ENCODE peak calls at places on chromosomes 12 and 14, in four cellular contexts. Y is fibroblast of mammary gland, Z is mucosa of descending colon, W is DND-41. X is an unnamed sample.

GRCh38 chr14:53183071-53183470 is 29.9 kb upstream of the DDHD1 start:
- DNase-seq in W (no peak), Y (no peak), Z (no peak), X (no peak)

GRCh38 chr14:97179573-97179972 is 382.4 kb downstream of the VRK1 start:
- DNase-seq in W (peak; percentile 28), Z (no peak), Y (peak; percentile 31), X (peak; percentile 21)

GRCh38 chr12:106108187-106108816 is 30.5 kb downstream of the NUAK1 start:
- DNase-seq in Y (no peak), Z (peak; percentile 40), W (no peak), X (peak; percentile 36)

GRCh38 chr14:60862283-60862682 is 118.6 kb downstream of the TRMT5 start:
- DNase-seq in Y (peak; percentile 43), W (no peak), Z (peak; percentile 52), X (peak; percentile 11)

GRCh38 chr14:36661506-36662257 is at the start of gene PAX9:
- DNase-seq in W (peak; percentile 20), Z (peak; percentile 93), Y (peak; percentile 66), X (peak; percentile 96)

GRCh38 chr14:96149131-96149530 is 55.5 kb upstream of the BDKRB2 start:
- DNase-seq in Z (no peak), Y (peak; percentile 45), W (no peak), X (no peak)

GRCh38 chr12:27177716-27178115 is 66.4 kb upstream of the STK38L start:
- DNase-seq in W (no peak), Z (no peak), Y (peak; percentile 85), X (peak; percentile 46)

GRCh38 chr14:52703225-52703624 is 3.8 kb upstream of the PSMC6 start:
- DNase-seq in Z (no peak), W (no peak), Y (peak; percentile 98), X (peak; percentile 99)

GRCh38 chr14:50804181-50804721 is 26.7 kb downstream of the NIN start:
- DNase-seq in W (no peak), Y (peak; percentile 78), Z (no peak), X (no peak)

GRCh38 chr12:112551681-112552080 is 132.9 kb downstream of the PTPN11 start:
- DNase-seq in W (no peak), Z (no peak), Y (no peak), X (no peak)

GRCh38 chr12:131894313-131894860 is at the start of gene ULK1:
- DNase-seq in Y (peak; percentile 76), W (peak; percentile 94), Z (peak; percentile 97), X (peak; percentile 86)

GRCh38 chr14:37988472-37988871 is 219.2 kb upstream of the SSTR1 start:
- DNase-seq in W (peak; percentile 18), Z (no peak), Y (peak; percentile 16), X (no peak)

GRCh38 chr14:50363734-50364113 is 33.0 kb downstream of the CDKL1 start:
- DNase-seq in W (peak; percentile 88), Y (peak; percentile 28), Z (no peak), X (no peak)

GRCh38 chr12:114476159-114476558 is 70.2 kb upstream of the TBX5 start:
- DNase-seq in Y (peak; percentile 62), Z (no peak), W (no peak), X (peak; percentile 36)

GRCh38 chr12:116143883-116144266 is 133.6 kb downstream of the MED13L start:
- DNase-seq in W (no peak), Z (no peak), Y (peak; percentile 62), X (no peak)

GRCh38 chr14:71243697-71244096 is 336.4 kb downstream of the PCNX1 start:
- DNase-seq in Y (peak; percentile 61), W (no peak), Z (no peak), X (no peak)

GRCh38 chr12:93441111-93441616 is 583 bp downstream of the UBE2N start:
- DNase-seq in Y (no peak), W (peak; percentile 50), Z (peak; percentile 73), X (peak; percentile 30)

GRCh38 chr12:12511021-12511783 is 51.5 kb downstream of the DUSP16 start:
- DNase-seq in Y (no peak), W (no peak), Z (no peak), X (peak; percentile 3)

GRCh38 chr14:84343637-84344036 is 1186.3 kb upstream of the FLRT2 start:
- DNase-seq in W (no peak), Y (peak; percentile 33), Z (no peak), X (no peak)

GRCh38 chr12:56677680-56678079 is 10.4 kb downstream of the PTGES3 start:
- DNase-seq in Y (no peak), Z (no peak), W (peak; percentile 1), X (no peak)

GRCh38 chr12:72072613-72073212 is 134.1 kb downstream of the TPH2 start:
- DNase-seq in Y (no peak), Z (no peak), W (no peak), X (peak; percentile 6)

GRCh38 chr12:93022603-93023340 is 93.7 kb upstream of the EEA1 start:
- DNase-seq in Y (peak; percentile 59), Z (no peak), W (no peak), X (no peak)

GRCh38 chr12:80877706-80878384 is 59.9 kb downstream of the LIN7A start:
- DNase-seq in Y (peak; percentile 45), Z (no peak), W (no peak), X (no peak)

GRCh38 chr14:100221419-100222218 is 17.3 kb upstream of the YY1 start:
- DNase-seq in W (peak; percentile 84), Y (peak; percentile 55), Z (peak; percentile 70), X (peak; percentile 35)

GRCh38 chr14:36726128-36726527 is 64.5 kb downstream of the PAX9 start:
- DNase-seq in Z (no peak), W (peak; percentile 67), Y (no peak), X (no peak)

GRCh38 chr12:13347241-13348043 is 150.9 kb downstream of the EMP1 start:
- DNase-seq in Y (peak; percentile 99), Z (no peak), W (no peak), X (peak; percentile 72)

GRCh38 chr12:70609203-70609602 is 28.0 kb downstream of the PTPRB start:
- DNase-seq in Y (no peak), Z (peak; percentile 26), W (no peak), X (no peak)

DNA sequence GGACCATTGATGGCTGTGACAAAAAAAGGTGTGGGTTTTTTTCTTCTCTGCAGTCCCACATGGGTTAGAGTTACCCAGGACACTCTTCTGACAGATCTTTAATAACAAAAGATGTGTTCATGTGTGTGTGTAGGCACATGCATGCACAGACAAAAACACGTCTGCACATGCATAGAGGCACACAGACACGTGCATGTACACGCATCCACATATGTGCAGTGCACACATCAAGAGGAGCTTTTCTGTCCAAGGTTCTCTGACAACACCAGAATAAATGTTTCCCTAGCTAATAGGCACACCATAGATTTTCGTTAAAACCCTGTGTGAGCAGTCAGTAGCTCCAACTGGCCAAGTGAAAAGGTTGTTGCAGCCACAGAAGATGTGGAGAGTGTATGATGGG is 2.8 kb upstream of the MYL2 start:
- DNase-seq in W (no peak), Z (no peak), Y (no peak), X (no peak)
- TF ChIP-seq CTCF in W (no peak), Z (no peak), Y (no peak), X (no peak)

DNA sequence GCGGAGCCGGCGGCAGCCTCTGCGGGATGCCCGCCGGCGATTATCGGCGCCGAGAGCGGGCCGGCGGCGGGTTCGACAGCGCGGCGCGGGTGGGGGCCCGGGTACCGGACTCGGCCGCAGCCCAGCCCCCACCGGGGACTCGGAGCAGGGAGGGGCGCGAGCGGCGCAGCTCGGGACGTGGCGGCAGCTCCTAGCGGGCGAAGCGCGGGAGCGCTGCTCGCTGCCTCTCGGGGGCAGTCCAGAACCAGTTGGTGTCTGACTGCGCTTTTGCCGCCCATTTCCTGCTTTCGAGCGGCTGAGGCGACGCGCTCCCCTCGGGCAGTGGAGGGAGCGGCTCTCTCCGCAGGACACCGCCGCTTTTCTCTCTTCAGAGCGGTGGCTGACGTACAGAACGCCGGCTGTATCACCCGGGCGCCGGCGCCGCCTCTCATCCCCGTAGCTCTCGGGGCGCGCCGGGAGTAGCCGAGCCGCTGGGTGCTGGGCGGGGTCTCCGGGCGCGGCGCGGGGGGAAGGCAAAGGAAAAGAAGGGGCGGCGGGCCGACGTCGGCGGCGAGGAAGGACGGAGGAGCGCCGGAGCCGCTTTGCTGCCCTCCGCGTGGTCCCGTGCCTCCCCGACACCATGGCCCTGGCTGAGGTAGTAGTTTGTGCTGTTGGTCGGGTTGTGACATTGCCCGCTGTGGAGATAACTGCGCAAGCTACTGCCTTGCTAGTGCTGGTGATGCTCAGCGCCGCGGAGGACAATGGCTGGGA is 136.6 kb downstream of the MON2 start:
- DNase-seq in W (peak; percentile 80), Y (peak; percentile 85), Z (peak; percentile 89), X (peak; percentile 87)
- TF ChIP-seq CTCF in W (peak; percentile 56), Y (no peak), Z (peak; percentile 36), X (peak; percentile 20)

GRCh38 chr14:65834051-65834450 is 421.5 kb downstream of the FUT8 start:
- DNase-seq in Y (no peak), Z (no peak), W (no peak), X (no peak)

GRCh38 chr14:65833256-65833880 is 420.8 kb downstream of the FUT8 start:
- DNase-seq in Y (peak; percentile 8), Z (no peak), W (no peak), X (no peak)

GRCh38 chr14:65835501-65835900 is 423.0 kb downstream of the FUT8 start:
- DNase-seq in Y (no peak), Z (no peak), W (no peak), X (no peak)

GRCh38 chr14:65834812-65835211 is 422.3 kb downstream of the FUT8 start:
- DNase-seq in Z (no peak), W (no peak), Y (no peak), X (no peak)

DNA sequence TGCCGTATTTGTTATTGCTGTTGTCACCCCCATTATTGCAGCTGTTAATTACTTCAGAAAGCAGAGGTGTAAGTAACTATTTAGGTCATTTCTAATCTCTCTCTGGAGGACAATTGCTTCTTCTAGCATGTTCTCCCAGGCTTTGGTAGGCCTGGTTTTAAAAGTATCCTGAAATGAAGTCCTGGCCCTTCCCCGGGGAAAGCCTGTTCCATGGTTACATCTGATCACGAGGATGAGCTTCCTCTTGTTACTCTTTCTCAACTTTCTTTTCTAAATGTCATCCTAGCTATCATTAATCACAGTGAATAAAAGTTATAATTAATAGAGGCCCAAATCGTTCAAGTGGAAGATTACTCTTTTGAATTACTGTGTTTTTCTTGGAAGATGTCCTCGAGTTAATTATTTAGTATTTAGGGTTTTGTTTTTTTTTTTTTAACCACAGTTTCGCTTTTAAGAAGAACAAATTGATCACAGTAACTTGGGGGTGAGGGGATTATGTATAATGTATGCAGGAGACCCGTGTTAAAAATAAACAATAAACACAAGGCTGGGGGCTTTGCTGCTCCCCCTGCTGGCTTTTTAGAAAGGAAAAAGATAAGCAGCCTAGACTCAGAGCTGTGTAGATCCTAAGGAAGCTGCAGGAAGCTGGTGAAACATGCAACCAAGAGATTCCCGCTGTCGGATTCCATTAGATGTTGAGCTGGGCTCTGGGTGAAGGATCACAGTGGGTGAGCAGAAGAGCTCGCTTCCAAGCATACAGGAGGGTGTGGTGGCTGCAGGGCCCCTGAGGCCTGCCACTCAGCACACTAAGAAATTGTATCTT is 420.1 kb downstream of the FUT8 start:
- DNase-seq in Y (peak; percentile 19), Z (no peak), W (peak; percentile 44), X (no peak)
- TF ChIP-seq CTCF in Y (peak; percentile 34), Z (no peak), W (peak; percentile 57), X (peak; percentile 9)

DNA sequence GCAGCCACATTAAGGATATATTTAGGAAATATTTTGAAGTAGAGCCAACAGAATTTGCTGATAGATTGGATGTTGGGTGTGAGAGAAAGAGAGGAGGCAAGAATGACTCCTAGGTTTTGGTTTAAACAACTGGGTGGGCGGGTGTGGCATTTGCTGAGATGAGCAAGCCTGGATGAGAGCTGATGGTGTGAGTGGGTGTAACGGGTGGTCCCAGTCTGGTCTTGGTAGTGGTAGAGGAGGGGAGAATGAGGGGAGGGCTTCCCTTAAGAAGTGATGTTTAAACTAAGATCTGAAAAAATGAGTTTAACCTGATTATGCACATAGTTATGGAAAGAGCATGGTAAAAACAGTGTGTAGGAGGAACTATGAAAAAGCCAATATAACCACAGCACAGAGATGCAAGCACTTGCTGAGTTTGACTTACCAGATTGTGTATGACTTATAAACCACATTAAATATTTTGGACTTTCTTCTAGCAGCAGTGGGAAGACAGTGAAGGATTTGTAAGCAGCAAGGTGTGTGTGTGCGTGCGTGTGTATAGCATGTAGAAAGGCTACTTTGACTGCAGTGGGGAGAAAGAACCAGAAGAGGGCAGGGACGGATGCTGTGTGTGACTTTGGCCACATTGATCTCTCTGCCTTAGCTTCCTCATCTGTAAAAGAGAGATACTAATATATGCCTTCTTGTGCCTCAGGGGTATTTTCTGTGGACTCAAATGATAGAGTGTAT is 139.7 kb downstream of the PRIMA1 start:
- DNase-seq in Z (no peak), W (no peak), Y (peak; percentile 15), X (peak; percentile 48)
- TF ChIP-seq CTCF in Z (no peak), W (peak; percentile 48), Y (peak; percentile 27), X (peak; percentile 22)

X was measured in MCF 10A.